ENCODE peak calls at places on chromosomes 4 and X, in six cellular contexts. One of them, this sample, is unnamed.

GRCh38 chrX:124507276-124507675 is 160.9 kb downstream of the SH2D1A start:
- DNase-seq in IMR-90: no peak
- DNase-seq in stomach: no peak
- DNase-seq in right lobe of liver: no peak
- DNase-seq in transverse colon: no peak
- DNase-seq in spleen: no peak
- DNase-seq in this sample: no peak

GRCh38 chr4:56746639-56747038 is 65.5 kb upstream of the HOPX start:
- DNase-seq in transverse colon: no peak
- DNase-seq in spleen: no peak
- DNase-seq in IMR-90: no peak
- DNase-seq in stomach: no peak
- DNase-seq in right lobe of liver: no peak
- DNase-seq in this sample: no peak

GRCh38 chrX:101485212-101486064 is at the start of gene ARMCX4:
- DNase-seq in spleen: no peak
- DNase-seq in transverse colon: peak
- DNase-seq in stomach: peak
- DNase-seq in right lobe of liver: peak
- DNase-seq in IMR-90: peak
- DNase-seq in this sample: no peak

GRCh38 chr4:81486502-81486901 is 14.8 kb upstream of the RASGEF1B start:
- DNase-seq in transverse colon: no peak
- DNase-seq in spleen: no peak
- DNase-seq in right lobe of liver: no peak
- DNase-seq in IMR-90: no peak
- DNase-seq in stomach: no peak
- DNase-seq in this sample: no peak

GRCh38 chr4:83150563-83151330 is 36.2 kb upstream of the PLAC8 start:
- DNase-seq in transverse colon: no peak
- DNase-seq in spleen: no peak
- DNase-seq in right lobe of liver: no peak
- DNase-seq in stomach: peak
- DNase-seq in IMR-90: no peak
- DNase-seq in this sample: no peak

GRCh38 chr4:10023050-10023419 is 1.7 kb upstream of the SLC2A9 start:
- DNase-seq in right lobe of liver: no peak
- DNase-seq in transverse colon: no peak
- DNase-seq in stomach: no peak
- DNase-seq in IMR-90: no peak
- DNase-seq in spleen: no peak
- DNase-seq in this sample: no peak

GRCh38 chr4:183830438-183830985 is 74.6 kb upstream of the STOX2 start:
- DNase-seq in spleen: no peak
- DNase-seq in IMR-90: no peak
- DNase-seq in right lobe of liver: no peak
- DNase-seq in transverse colon: no peak
- DNase-seq in stomach: no peak
- DNase-seq in this sample: no peak

GRCh38 chr4:25938251-25939186 is 24.5 kb downstream of the SMIM20 start:
- DNase-seq in transverse colon: no peak
- DNase-seq in IMR-90: peak
- DNase-seq in right lobe of liver: no peak
- DNase-seq in stomach: no peak
- DNase-seq in spleen: no peak
- DNase-seq in this sample: no peak

GRCh38 chrX:112641449-112641848 is 38.3 kb downstream of the LHFPL1 start:
- DNase-seq in spleen: no peak
- DNase-seq in transverse colon: no peak
- DNase-seq in IMR-90: no peak
- DNase-seq in stomach: no peak
- DNase-seq in right lobe of liver: no peak
- DNase-seq in this sample: no peak

GRCh38 chr4:16530688-16531635 is 304.7 kb upstream of the TAPT1 start:
- DNase-seq in spleen: no peak
- DNase-seq in stomach: no peak
- DNase-seq in right lobe of liver: no peak
- DNase-seq in IMR-90: peak
- DNase-seq in transverse colon: no peak
- DNase-seq in this sample: no peak

GRCh38 chr4:74742191-74742590 is 52.1 kb downstream of the BTC start:
- DNase-seq in spleen: no peak
- DNase-seq in right lobe of liver: no peak
- DNase-seq in IMR-90: no peak
- DNase-seq in transverse colon: no peak
- DNase-seq in stomach: no peak
- DNase-seq in this sample: no peak

GRCh38 chrX:47579537-47579936 is 2.7 kb upstream of the TIMP1 start:
- DNase-seq in stomach: no peak
- DNase-seq in transverse colon: no peak
- DNase-seq in spleen: no peak
- DNase-seq in IMR-90: peak
- DNase-seq in right lobe of liver: no peak
- DNase-seq in this sample: peak

GRCh38 chr4:111689731-111690130 is 455.5 kb upstream of the FAM241A start:
- DNase-seq in stomach: no peak
- DNase-seq in spleen: no peak
- DNase-seq in IMR-90: peak
- DNase-seq in transverse colon: no peak
- DNase-seq in right lobe of liver: no peak
- DNase-seq in this sample: no peak

GRCh38 chrX:139914421-139914820 is 18.4 kb downstream of the ATP11C start:
- DNase-seq in transverse colon: no peak
- DNase-seq in spleen: no peak
- DNase-seq in stomach: no peak
- DNase-seq in IMR-90: no peak
- DNase-seq in right lobe of liver: no peak
- DNase-seq in this sample: no peak

GRCh38 chrX:118935352-118935751 is 39.1 kb upstream of the LONRF3 start:
- DNase-seq in IMR-90: no peak
- DNase-seq in transverse colon: no peak
- DNase-seq in right lobe of liver: no peak
- DNase-seq in stomach: no peak
- DNase-seq in spleen: no peak
- DNase-seq in this sample: no peak

GRCh38 chr4:89640620-89641366 is 196.2 kb downstream of the SNCA start:
- DNase-seq in spleen: no peak
- DNase-seq in transverse colon: peak
- DNase-seq in stomach: no peak
- DNase-seq in right lobe of liver: peak
- DNase-seq in IMR-90: peak
- DNase-seq in this sample: no peak

GRCh38 chr4:137203601-137204000 is 328.7 kb downstream of the PCDH18 start:
- DNase-seq in spleen: no peak
- DNase-seq in stomach: no peak
- DNase-seq in IMR-90: peak
- DNase-seq in right lobe of liver: no peak
- DNase-seq in transverse colon: no peak
- DNase-seq in this sample: no peak

GRCh38 chr4:26192921-26193894 is 127.6 kb upstream of the RBPJ start:
- DNase-seq in right lobe of liver: no peak
- DNase-seq in stomach: no peak
- DNase-seq in IMR-90: no peak
- DNase-seq in transverse colon: no peak
- DNase-seq in spleen: no peak
- DNase-seq in this sample: no peak

GRCh38 chr4:70603856-70604255 is 11.8 kb downstream of the AMBN start:
- DNase-seq in right lobe of liver: no peak
- DNase-seq in stomach: no peak
- DNase-seq in IMR-90: peak
- DNase-seq in spleen: no peak
- DNase-seq in transverse colon: no peak
- DNase-seq in this sample: no peak

GRCh38 chr4:74755486-74755885 is 38.8 kb downstream of the BTC start:
- DNase-seq in right lobe of liver: no peak
- DNase-seq in IMR-90: no peak
- DNase-seq in transverse colon: peak
- DNase-seq in stomach: no peak
- DNase-seq in spleen: no peak
- DNase-seq in this sample: no peak

GRCh38 chr4:44996276-44996845 is 270.0 kb upstream of the GNPDA2 start:
- DNase-seq in IMR-90: no peak
- DNase-seq in transverse colon: no peak
- DNase-seq in spleen: no peak
- DNase-seq in right lobe of liver: no peak
- DNase-seq in stomach: no peak
- DNase-seq in this sample: no peak

GRCh38 chrX:114152130-114152529 is 431.8 kb upstream of the HTR2C start:
- DNase-seq in IMR-90: no peak
- DNase-seq in transverse colon: no peak
- DNase-seq in right lobe of liver: no peak
- DNase-seq in stomach: no peak
- DNase-seq in spleen: no peak
- DNase-seq in this sample: no peak

GRCh38 chr4:170089274-170089742 is 448 bp downstream of the AADAT start:
- DNase-seq in stomach: no peak
- DNase-seq in IMR-90: peak
- DNase-seq in spleen: no peak
- DNase-seq in right lobe of liver: peak
- DNase-seq in transverse colon: peak
- DNase-seq in this sample: no peak

GRCh38 chrX:120021927-120022326 is 55.6 kb downstream of the RHOXF2B start:
- DNase-seq in right lobe of liver: no peak
- DNase-seq in spleen: no peak
- DNase-seq in stomach: no peak
- DNase-seq in IMR-90: no peak
- DNase-seq in transverse colon: no peak
- DNase-seq in this sample: no peak

GRCh38 chr4:53785996-53786395 is 194.7 kb upstream of the LNX1 start:
- DNase-seq in spleen: no peak
- DNase-seq in right lobe of liver: no peak
- DNase-seq in transverse colon: no peak
- DNase-seq in stomach: no peak
- DNase-seq in IMR-90: peak
- DNase-seq in this sample: no peak

GRCh38 chr4:168652818-168653217 is 156.0 kb downstream of the PALLD start:
- DNase-seq in transverse colon: no peak
- DNase-seq in stomach: no peak
- DNase-seq in IMR-90: no peak
- DNase-seq in right lobe of liver: no peak
- DNase-seq in spleen: no peak
- DNase-seq in this sample: no peak

GRCh38 chr4:152968806-152969394 is 32.8 kb downstream of the FHDC1 start:
- DNase-seq in IMR-90: peak
- DNase-seq in right lobe of liver: no peak
- DNase-seq in transverse colon: no peak
- DNase-seq in spleen: no peak
- DNase-seq in stomach: no peak
- DNase-seq in this sample: peak

GRCh38 chr4:41614519-41614918 is 76.6 kb downstream of the LIMCH1 start:
- DNase-seq in right lobe of liver: no peak
- DNase-seq in IMR-90: no peak
- DNase-seq in spleen: no peak
- DNase-seq in transverse colon: no peak
- DNase-seq in stomach: no peak
- DNase-seq in this sample: no peak

GRCh38 chrX:17595456-17596035 is 141.7 kb upstream of the SCML1 start:
- DNase-seq in transverse colon: no peak
- DNase-seq in stomach: no peak
- DNase-seq in spleen: no peak
- DNase-seq in right lobe of liver: no peak
- DNase-seq in IMR-90: peak
- DNase-seq in this sample: no peak

GRCh38 chrX:26032141-26032917 is 105.8 kb upstream of the MAGEB18 start:
- DNase-seq in transverse colon: no peak
- DNase-seq in stomach: no peak
- DNase-seq in spleen: no peak
- DNase-seq in right lobe of liver: no peak
- DNase-seq in IMR-90: no peak
- DNase-seq in this sample: no peak
- H3K27ac ChIP-seq in transverse colon: no peak
- H3K27ac ChIP-seq in stomach: no peak
- H3K27ac ChIP-seq in spleen: no peak
- H3K27ac ChIP-seq in right lobe of liver: no peak
- H3K27ac ChIP-seq in IMR-90: no peak
- H3K27ac ChIP-seq in this sample: no peak

GRCh38 chr4:6855692-6856297 is 53.8 kb upstream of the TBC1D14 start:
- DNase-seq in stomach: no peak
- DNase-seq in transverse colon: no peak
- DNase-seq in IMR-90: peak
- DNase-seq in right lobe of liver: no peak
- DNase-seq in spleen: no peak
- DNase-seq in this sample: no peak
- TF ChIP-seq POLR2A in stomach: no peak
- TF ChIP-seq POLR2A in transverse colon: no peak
- TF ChIP-seq POLR2A in IMR-90: no peak
- TF ChIP-seq POLR2A in right lobe of liver: no peak
- TF ChIP-seq POLR2A in spleen: no peak
- TF ChIP-seq POLR2A in this sample: no peak

DNA sequence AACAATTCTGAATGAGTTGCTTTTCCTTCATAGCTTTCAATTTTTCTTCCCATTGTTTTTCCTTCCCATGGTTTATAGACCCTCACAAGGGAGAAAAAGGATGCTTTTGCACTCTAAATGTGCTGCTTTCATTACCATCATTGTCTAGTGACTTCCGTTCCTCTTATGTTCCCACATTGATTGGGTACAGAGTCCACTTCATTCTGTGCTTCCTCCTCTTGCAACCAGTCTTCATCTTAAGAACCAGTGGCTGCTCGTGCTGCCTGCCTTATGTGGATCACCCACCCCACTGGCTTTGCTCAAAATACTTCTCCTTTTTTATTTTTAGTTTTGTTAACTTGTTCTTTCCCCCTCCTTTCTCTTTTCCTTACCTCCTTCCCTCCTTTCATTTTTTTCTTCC is 76.5 kb upstream of the BOD1L1 start:
- DNase-seq in stomach: no peak
- DNase-seq in IMR-90: no peak
- DNase-seq in transverse colon: peak
- DNase-seq in spleen: no peak
- DNase-seq in right lobe of liver: no peak
- DNase-seq in this sample: no peak
- H3K27ac ChIP-seq in stomach: no peak
- H3K27ac ChIP-seq in IMR-90: no peak
- H3K27ac ChIP-seq in transverse colon: no peak
- H3K27ac ChIP-seq in spleen: no peak
- H3K27ac ChIP-seq in right lobe of liver: peak
- H3K27ac ChIP-seq in this sample: no peak

DNA sequence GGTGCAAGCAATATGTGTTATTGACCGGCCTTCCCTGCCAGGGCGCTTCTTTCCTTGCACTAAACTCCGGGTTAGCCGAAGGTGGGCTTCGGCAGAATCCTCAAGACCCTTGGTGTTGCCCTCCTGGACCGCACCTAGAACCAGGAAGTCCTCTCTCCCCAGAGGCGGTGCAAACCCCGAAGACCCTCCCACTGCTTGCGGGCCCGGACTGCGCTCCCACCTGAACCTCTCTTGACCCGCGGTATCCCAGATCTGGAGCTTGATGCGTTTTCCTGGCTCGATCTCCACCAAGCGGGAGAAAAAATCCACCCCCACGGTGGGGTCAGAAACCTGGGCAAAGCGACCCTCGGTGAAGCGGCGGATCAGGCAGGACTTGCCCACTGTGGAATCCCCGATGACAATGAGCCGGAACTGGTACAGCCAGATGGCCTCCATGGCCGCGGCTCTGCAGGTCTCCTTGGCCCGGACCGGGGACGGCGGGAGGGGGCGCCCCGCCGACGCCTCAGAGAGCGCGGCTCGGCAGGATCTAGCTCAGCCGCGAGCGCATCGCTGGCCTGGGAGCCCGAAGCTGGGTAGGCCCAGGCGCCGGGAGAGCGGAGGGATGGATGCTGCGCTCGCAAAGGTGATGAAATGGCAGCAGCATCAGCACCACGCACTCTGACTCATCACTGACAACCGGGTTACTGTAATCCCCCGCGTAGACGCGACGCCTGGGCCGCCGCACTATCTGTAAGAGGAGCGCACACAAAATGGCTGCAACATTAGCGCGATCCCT is at the start of gene RAB39B:
- DNase-seq in stomach: peak
- DNase-seq in IMR-90: peak
- DNase-seq in spleen: peak
- DNase-seq in right lobe of liver: peak
- DNase-seq in transverse colon: peak
- DNase-seq in this sample: no peak
- TF ChIP-seq POLR2A in stomach: no peak
- TF ChIP-seq POLR2A in IMR-90: no peak
- TF ChIP-seq POLR2A in spleen: no peak
- TF ChIP-seq POLR2A in right lobe of liver: no peak
- TF ChIP-seq POLR2A in transverse colon: no peak
- TF ChIP-seq POLR2A in this sample: no peak

This sample was measured in vagina.